ENCODE peak calls at places on chromosomes 2 and 18, in five cellular contexts. One of them, this sample, is unnamed.

GRCh38 chr2:128642316-128642715 is 323.6 kb upstream of the HS6ST1 start:
- DNase-seq in glutamatergic neuron: peak
- DNase-seq in endothelial cell of umbilical vein: no peak
- DNase-seq in sigmoid colon: peak
- DNase-seq in neural crest cell: no peak
- DNase-seq in this sample: no peak

GRCh38 chr2:128617029-128617590 is 298.4 kb upstream of the HS6ST1 start:
- DNase-seq in glutamatergic neuron: peak
- DNase-seq in endothelial cell of umbilical vein: no peak
- DNase-seq in sigmoid colon: no peak
- DNase-seq in neural crest cell: no peak
- DNase-seq in this sample: no peak

GRCh38 chr2:48914477-48915077 is 159.1 kb upstream of the LHCGR start:
- DNase-seq in glutamatergic neuron: no peak
- DNase-seq in endothelial cell of umbilical vein: no peak
- DNase-seq in sigmoid colon: no peak
- DNase-seq in neural crest cell: no peak
- DNase-seq in this sample: no peak

GRCh38 chr2:169734172-169734847 is 678 bp downstream of the KLHL23 start:
- DNase-seq in glutamatergic neuron: peak
- DNase-seq in endothelial cell of umbilical vein: peak
- DNase-seq in sigmoid colon: no peak
- DNase-seq in neural crest cell: peak
- DNase-seq in this sample: no peak

GRCh38 chr2:16122556-16122955 is 182.2 kb downstream of the MYCN start:
- DNase-seq in glutamatergic neuron: no peak
- DNase-seq in endothelial cell of umbilical vein: no peak
- DNase-seq in sigmoid colon: no peak
- DNase-seq in neural crest cell: no peak
- DNase-seq in this sample: no peak

GRCh38 chr18:68152770-68153169 is 562.1 kb downstream of the TMX3 start:
- DNase-seq in glutamatergic neuron: peak
- DNase-seq in endothelial cell of umbilical vein: no peak
- DNase-seq in sigmoid colon: no peak
- DNase-seq in neural crest cell: no peak
- DNase-seq in this sample: no peak

GRCh38 chr18:26911840-26912239 is 46.3 kb upstream of the AQP4 start:
- DNase-seq in glutamatergic neuron: no peak
- DNase-seq in endothelial cell of umbilical vein: no peak
- DNase-seq in sigmoid colon: no peak
- DNase-seq in neural crest cell: no peak
- DNase-seq in this sample: no peak

GRCh38 chr2:53633441-53633840 is 134.2 kb upstream of the CHAC2 start:
- DNase-seq in glutamatergic neuron: no peak
- DNase-seq in endothelial cell of umbilical vein: no peak
- DNase-seq in sigmoid colon: no peak
- DNase-seq in neural crest cell: no peak
- DNase-seq in this sample: no peak

GRCh38 chr2:234858134-234858533 is 93.7 kb upstream of the SH3BP4 start:
- DNase-seq in glutamatergic neuron: no peak
- DNase-seq in endothelial cell of umbilical vein: no peak
- DNase-seq in sigmoid colon: no peak
- DNase-seq in neural crest cell: no peak
- DNase-seq in this sample: no peak

GRCh38 chr2:7037340-7038333 is 120.4 kb downstream of the RNF144A start:
- DNase-seq in glutamatergic neuron: peak
- DNase-seq in endothelial cell of umbilical vein: peak
- DNase-seq in sigmoid colon: peak
- DNase-seq in neural crest cell: peak
- DNase-seq in this sample: peak

GRCh38 chr18:45588831-45589558 is 26.3 kb upstream of the SLC14A2 start:
- DNase-seq in glutamatergic neuron: no peak
- DNase-seq in endothelial cell of umbilical vein: no peak
- DNase-seq in sigmoid colon: no peak
- DNase-seq in neural crest cell: no peak
- DNase-seq in this sample: no peak

GRCh38 chr18:77133920-77134496 is 1.4 kb upstream of the MBP start:
- DNase-seq in glutamatergic neuron: peak
- DNase-seq in endothelial cell of umbilical vein: no peak
- DNase-seq in sigmoid colon: peak
- DNase-seq in neural crest cell: no peak
- DNase-seq in this sample: no peak

GRCh38 chr2:25879133-25879730 is 945 bp upstream of the ASXL2 start:
- DNase-seq in glutamatergic neuron: no peak
- DNase-seq in endothelial cell of umbilical vein: peak
- DNase-seq in sigmoid colon: no peak
- DNase-seq in neural crest cell: no peak
- DNase-seq in this sample: no peak

GRCh38 chr2:14628906-14629305 is 3.6 kb upstream of the LRATD1 start:
- DNase-seq in glutamatergic neuron: no peak
- DNase-seq in endothelial cell of umbilical vein: no peak
- DNase-seq in sigmoid colon: no peak
- DNase-seq in neural crest cell: no peak
- DNase-seq in this sample: no peak

GRCh38 chr2:198638579-198638978 is 819.2 kb downstream of the SATB2 start:
- DNase-seq in glutamatergic neuron: no peak
- DNase-seq in endothelial cell of umbilical vein: no peak
- DNase-seq in sigmoid colon: no peak
- DNase-seq in neural crest cell: no peak
- DNase-seq in this sample: no peak

GRCh38 chr18:22470141-22470510 is 52.4 kb upstream of the CTAGE1 start:
- DNase-seq in glutamatergic neuron: no peak
- DNase-seq in endothelial cell of umbilical vein: peak
- DNase-seq in sigmoid colon: no peak
- DNase-seq in neural crest cell: no peak
- DNase-seq in this sample: no peak

GRCh38 chr2:9156483-9156882 is 50.1 kb upstream of the ASAP2 start:
- DNase-seq in glutamatergic neuron: no peak
- DNase-seq in endothelial cell of umbilical vein: no peak
- DNase-seq in sigmoid colon: no peak
- DNase-seq in neural crest cell: no peak
- DNase-seq in this sample: no peak
- TF ChIP-seq CTCF in glutamatergic neuron: no peak
- TF ChIP-seq CTCF in endothelial cell of umbilical vein: no peak
- TF ChIP-seq CTCF in sigmoid colon: no peak
- TF ChIP-seq CTCF in neural crest cell: no peak
- TF ChIP-seq CTCF in this sample: no peak

GRCh38 chr18:50006470-50007046 is 188.4 kb downstream of the MYO5B start:
- DNase-seq in glutamatergic neuron: no peak
- DNase-seq in endothelial cell of umbilical vein: no peak
- DNase-seq in sigmoid colon: no peak
- DNase-seq in neural crest cell: no peak
- DNase-seq in this sample: no peak

GRCh38 chr18:50011813-50012445 is 183.0 kb downstream of the MYO5B start:
- DNase-seq in glutamatergic neuron: no peak
- DNase-seq in endothelial cell of umbilical vein: no peak
- DNase-seq in sigmoid colon: no peak
- DNase-seq in neural crest cell: no peak
- DNase-seq in this sample: no peak

GRCh38 chr18:50013363-50014138 is 181.4 kb downstream of the MYO5B start:
- DNase-seq in glutamatergic neuron: no peak
- DNase-seq in endothelial cell of umbilical vein: no peak
- DNase-seq in sigmoid colon: no peak
- DNase-seq in neural crest cell: no peak
- DNase-seq in this sample: no peak

GRCh38 chr18:50008306-50008705 is 186.6 kb downstream of the MYO5B start:
- DNase-seq in glutamatergic neuron: no peak
- DNase-seq in endothelial cell of umbilical vein: no peak
- DNase-seq in sigmoid colon: no peak
- DNase-seq in neural crest cell: no peak
- DNase-seq in this sample: no peak

GRCh38 chr18:50009772-50010171 is 185.2 kb downstream of the MYO5B start:
- DNase-seq in glutamatergic neuron: peak
- DNase-seq in endothelial cell of umbilical vein: peak
- DNase-seq in sigmoid colon: no peak
- DNase-seq in neural crest cell: peak
- DNase-seq in this sample: peak
- TF ChIP-seq CTCF in glutamatergic neuron: peak
- TF ChIP-seq CTCF in endothelial cell of umbilical vein: peak
- TF ChIP-seq CTCF in sigmoid colon: peak
- TF ChIP-seq CTCF in neural crest cell: peak
- TF ChIP-seq CTCF in this sample: peak

DNA sequence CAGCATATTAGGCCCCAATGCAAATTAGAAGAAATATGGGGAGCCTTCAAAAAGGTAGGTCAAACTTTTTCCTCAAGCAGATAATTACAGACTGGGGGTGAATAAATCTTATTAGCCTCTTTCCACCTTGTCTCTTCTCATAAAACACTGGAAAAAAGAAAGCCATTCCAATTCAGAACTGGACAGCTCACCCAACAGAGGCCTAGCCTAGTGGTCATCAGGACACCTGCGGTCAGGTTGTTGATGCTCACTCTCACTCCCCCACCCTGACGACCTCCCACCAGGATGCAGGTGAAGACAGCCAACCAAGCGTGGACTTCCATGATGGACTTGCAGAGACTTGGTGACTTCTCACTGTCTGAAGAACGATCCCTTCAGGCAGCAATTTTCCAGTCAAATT is 207.1 kb downstream of the ALK start:
- DNase-seq in glutamatergic neuron: no peak
- DNase-seq in endothelial cell of umbilical vein: no peak
- DNase-seq in sigmoid colon: no peak
- DNase-seq in neural crest cell: no peak
- DNase-seq in this sample: no peak
- TF ChIP-seq CTCF in glutamatergic neuron: no peak
- TF ChIP-seq CTCF in endothelial cell of umbilical vein: no peak
- TF ChIP-seq CTCF in sigmoid colon: no peak
- TF ChIP-seq CTCF in neural crest cell: no peak
- TF ChIP-seq CTCF in this sample: no peak

GRCh38 chr18:29556070-29556469 is 1379.1 kb upstream of the CDH2 start:
- DNase-seq in glutamatergic neuron: no peak
- DNase-seq in endothelial cell of umbilical vein: no peak
- DNase-seq in sigmoid colon: no peak
- DNase-seq in neural crest cell: no peak
- DNase-seq in this sample: no peak
- TF ChIP-seq CTCF in glutamatergic neuron: no peak
- TF ChIP-seq CTCF in endothelial cell of umbilical vein: no peak
- TF ChIP-seq CTCF in sigmoid colon: no peak
- TF ChIP-seq CTCF in neural crest cell: no peak
- TF ChIP-seq CTCF in this sample: no peak

GRCh38 chr2:237581751-237582746 is 8.5 kb downstream of the RAB17 start:
- DNase-seq in glutamatergic neuron: peak
- DNase-seq in endothelial cell of umbilical vein: peak
- DNase-seq in sigmoid colon: peak
- DNase-seq in neural crest cell: peak
- DNase-seq in this sample: no peak
- TF ChIP-seq CTCF in glutamatergic neuron: no peak
- TF ChIP-seq CTCF in endothelial cell of umbilical vein: peak
- TF ChIP-seq CTCF in sigmoid colon: peak
- TF ChIP-seq CTCF in neural crest cell: peak
- TF ChIP-seq CTCF in this sample: peak

GRCh38 chr2:112960230-112960825 is 17.5 kb upstream of the IL36G start:
- DNase-seq in glutamatergic neuron: no peak
- DNase-seq in endothelial cell of umbilical vein: no peak
- DNase-seq in sigmoid colon: no peak
- DNase-seq in neural crest cell: no peak
- DNase-seq in this sample: no peak
- TF ChIP-seq CTCF in glutamatergic neuron: no peak
- TF ChIP-seq CTCF in endothelial cell of umbilical vein: no peak
- TF ChIP-seq CTCF in sigmoid colon: no peak
- TF ChIP-seq CTCF in neural crest cell: no peak
- TF ChIP-seq CTCF in this sample: no peak

GRCh38 chr18:48951448-48952286 is 902 bp upstream of the SMAD7 start:
- DNase-seq in glutamatergic neuron: peak
- DNase-seq in endothelial cell of umbilical vein: peak
- DNase-seq in sigmoid colon: peak
- DNase-seq in neural crest cell: peak
- DNase-seq in this sample: peak
- TF ChIP-seq CTCF in glutamatergic neuron: peak
- TF ChIP-seq CTCF in endothelial cell of umbilical vein: peak
- TF ChIP-seq CTCF in sigmoid colon: no peak
- TF ChIP-seq CTCF in neural crest cell: peak
- TF ChIP-seq CTCF in this sample: no peak

GRCh38 chr2:63862802-63863201 is 21.1 kb downstream of the UGP2 start:
- DNase-seq in glutamatergic neuron: no peak
- DNase-seq in endothelial cell of umbilical vein: no peak
- DNase-seq in sigmoid colon: no peak
- DNase-seq in neural crest cell: no peak
- DNase-seq in this sample: no peak

GRCh38 chr2:63863707-63864106 is 22.0 kb downstream of the UGP2 start:
- DNase-seq in glutamatergic neuron: no peak
- DNase-seq in endothelial cell of umbilical vein: no peak
- DNase-seq in sigmoid colon: no peak
- DNase-seq in neural crest cell: no peak
- DNase-seq in this sample: no peak

GRCh38 chr2:63858291-63858690 is 16.6 kb downstream of the UGP2 start:
- DNase-seq in glutamatergic neuron: no peak
- DNase-seq in endothelial cell of umbilical vein: no peak
- DNase-seq in sigmoid colon: no peak
- DNase-seq in neural crest cell: no peak
- DNase-seq in this sample: no peak

GRCh38 chr2:63865159-63865799 is 23.6 kb downstream of the UGP2 start:
- DNase-seq in glutamatergic neuron: no peak
- DNase-seq in endothelial cell of umbilical vein: no peak
- DNase-seq in sigmoid colon: no peak
- DNase-seq in neural crest cell: no peak
- DNase-seq in this sample: no peak

DNA sequence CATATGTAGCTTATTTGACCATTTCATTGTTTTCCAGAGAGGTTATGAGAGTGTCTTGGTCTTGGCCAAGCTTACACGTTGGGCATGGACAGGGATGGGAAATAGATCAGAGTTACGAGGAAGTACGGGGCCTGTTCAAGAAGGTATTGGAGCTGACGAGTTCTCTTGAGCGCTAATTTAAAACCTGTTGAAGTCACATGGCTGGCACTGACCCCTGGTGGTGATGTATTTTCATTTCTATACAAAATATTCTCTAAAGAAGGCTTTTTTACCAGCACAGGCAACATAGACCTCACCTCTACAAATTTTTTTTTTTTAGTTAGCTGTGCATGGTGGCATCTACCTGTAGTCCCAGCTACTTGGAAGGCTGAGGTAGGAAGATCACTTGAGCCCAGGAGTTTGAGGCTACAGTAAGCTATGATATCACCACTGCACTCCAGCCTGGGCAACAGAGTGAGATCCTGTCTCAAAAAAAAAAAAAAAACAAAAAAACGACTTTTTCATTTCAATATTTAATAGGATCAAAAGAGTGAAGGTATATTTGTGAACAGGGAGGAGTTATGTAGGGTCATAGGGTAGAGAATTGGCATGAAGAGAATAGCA is 19.6 kb downstream of the UGP2 start:
- DNase-seq in glutamatergic neuron: peak
- DNase-seq in endothelial cell of umbilical vein: peak
- DNase-seq in sigmoid colon: peak
- DNase-seq in neural crest cell: peak
- DNase-seq in this sample: no peak
- TF ChIP-seq CTCF in glutamatergic neuron: peak
- TF ChIP-seq CTCF in endothelial cell of umbilical vein: peak
- TF ChIP-seq CTCF in sigmoid colon: peak
- TF ChIP-seq CTCF in neural crest cell: peak
- TF ChIP-seq CTCF in this sample: peak

DNA sequence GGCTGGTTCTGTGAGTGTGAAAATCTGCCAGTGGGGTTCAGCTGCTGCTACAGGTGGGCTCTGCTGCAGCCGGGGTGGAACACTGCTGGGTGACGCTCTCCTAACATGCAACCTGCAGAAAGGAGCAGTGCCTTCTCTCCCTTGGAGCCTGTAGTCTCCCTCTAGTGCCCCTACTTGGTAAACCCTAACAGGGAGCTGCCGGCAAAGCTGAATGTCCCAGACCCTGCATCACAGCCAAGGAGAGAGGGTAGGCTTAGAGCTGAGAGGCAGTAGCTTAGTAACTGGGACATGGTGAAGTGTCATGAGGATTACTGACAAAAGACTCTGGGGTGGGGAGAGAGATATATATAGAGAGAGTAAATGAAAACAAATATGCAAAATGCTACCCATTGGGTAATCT is 9.8 kb downstream of the NCAPH start:
- DNase-seq in glutamatergic neuron: no peak
- DNase-seq in endothelial cell of umbilical vein: no peak
- DNase-seq in sigmoid colon: no peak
- DNase-seq in neural crest cell: no peak
- DNase-seq in this sample: no peak
- TF ChIP-seq CTCF in glutamatergic neuron: no peak
- TF ChIP-seq CTCF in endothelial cell of umbilical vein: peak
- TF ChIP-seq CTCF in sigmoid colon: no peak
- TF ChIP-seq CTCF in neural crest cell: peak
- TF ChIP-seq CTCF in this sample: no peak

This sample was measured in D721Med.